ENCODE peak calls at places on chromosome 20, in seven cellular contexts. One of them, this sample, is unnamed.

GRCh38 chr20:21607971-21608735 is 94.3 kb upstream of the NKX2-2 start:
- DNase-seq in WERI-Rb-1: no peak
- DNase-seq in ovary: no peak
- DNase-seq in IMR-90: no peak
- DNase-seq in HepG2: no peak
- DNase-seq in adrenal gland: peak
- DNase-seq in Peyer's patch: no peak
- DNase-seq in this sample: no peak

GRCh38 chr20:2692886-2693285 is 306 bp downstream of the EBF4 start:
- DNase-seq in WERI-Rb-1: no peak
- DNase-seq in ovary: no peak
- DNase-seq in IMR-90: no peak
- DNase-seq in HepG2: no peak
- DNase-seq in adrenal gland: no peak
- DNase-seq in Peyer's patch: no peak
- DNase-seq in this sample: no peak

GRCh38 chr20:18263723-18264122 is 24.6 kb upstream of the ZNF133 start:
- DNase-seq in WERI-Rb-1: no peak
- DNase-seq in ovary: no peak
- DNase-seq in IMR-90: no peak
- DNase-seq in HepG2: peak
- DNase-seq in adrenal gland: no peak
- DNase-seq in Peyer's patch: no peak
- DNase-seq in this sample: no peak

GRCh38 chr20:23629017-23629541 is 8.7 kb downstream of the CST3 start:
- DNase-seq in WERI-Rb-1: no peak
- DNase-seq in ovary: no peak
- DNase-seq in IMR-90: peak
- DNase-seq in HepG2: peak
- DNase-seq in adrenal gland: no peak
- DNase-seq in Peyer's patch: peak
- DNase-seq in this sample: peak

GRCh38 chr20:11716239-11716944 is 201.3 kb upstream of the BTBD3 start:
- DNase-seq in WERI-Rb-1: peak
- DNase-seq in ovary: no peak
- DNase-seq in IMR-90: peak
- DNase-seq in HepG2: peak
- DNase-seq in adrenal gland: no peak
- DNase-seq in Peyer's patch: no peak
- DNase-seq in this sample: peak

GRCh38 chr20:5002077-5002413 is 735 bp upstream of the SLC23A2 start:
- DNase-seq in WERI-Rb-1: peak
- DNase-seq in ovary: peak
- DNase-seq in IMR-90: no peak
- DNase-seq in HepG2: no peak
- DNase-seq in adrenal gland: no peak
- DNase-seq in Peyer's patch: no peak
- DNase-seq in this sample: no peak

GRCh38 chr20:19021406-19022117 is 190.9 kb upstream of the SLC24A3 start:
- DNase-seq in WERI-Rb-1: no peak
- DNase-seq in ovary: no peak
- DNase-seq in IMR-90: no peak
- DNase-seq in HepG2: no peak
- DNase-seq in adrenal gland: no peak
- DNase-seq in Peyer's patch: no peak
- DNase-seq in this sample: no peak

GRCh38 chr20:58179083-58179431 is 49.4 kb downstream of the ANKRD60 start:
- DNase-seq in WERI-Rb-1: no peak
- DNase-seq in ovary: no peak
- DNase-seq in IMR-90: no peak
- DNase-seq in HepG2: no peak
- DNase-seq in adrenal gland: no peak
- DNase-seq in Peyer's patch: no peak
- DNase-seq in this sample: no peak

GRCh38 chr20:63739129-63740069 is at the start of gene SLC2A4RG:
- DNase-seq in WERI-Rb-1: peak
- DNase-seq in ovary: peak
- DNase-seq in IMR-90: peak
- DNase-seq in HepG2: peak
- DNase-seq in adrenal gland: peak
- DNase-seq in Peyer's patch: peak
- DNase-seq in this sample: peak

GRCh38 chr20:11981366-11981947 is 63.8 kb downstream of the BTBD3 start:
- DNase-seq in WERI-Rb-1: no peak
- DNase-seq in ovary: no peak
- DNase-seq in IMR-90: no peak
- DNase-seq in HepG2: no peak
- DNase-seq in adrenal gland: no peak
- DNase-seq in Peyer's patch: no peak
- DNase-seq in this sample: no peak

GRCh38 chr20:57755609-57756008 is 45.8 kb upstream of the PMEPA1 start:
- DNase-seq in WERI-Rb-1: no peak
- DNase-seq in ovary: no peak
- DNase-seq in IMR-90: no peak
- DNase-seq in HepG2: no peak
- DNase-seq in adrenal gland: no peak
- DNase-seq in Peyer's patch: no peak
- DNase-seq in this sample: no peak

GRCh38 chr20:25249198-25249931 is 1.5 kb downstream of the PYGB start:
- DNase-seq in WERI-Rb-1: peak
- DNase-seq in ovary: no peak
- DNase-seq in IMR-90: peak
- DNase-seq in HepG2: no peak
- DNase-seq in adrenal gland: no peak
- DNase-seq in Peyer's patch: no peak
- DNase-seq in this sample: peak

GRCh38 chr20:47915495-47915894 is 130.2 kb upstream of the SULF2 start:
- DNase-seq in WERI-Rb-1: no peak
- DNase-seq in ovary: no peak
- DNase-seq in IMR-90: no peak
- DNase-seq in HepG2: no peak
- DNase-seq in adrenal gland: no peak
- DNase-seq in Peyer's patch: no peak
- DNase-seq in this sample: no peak

GRCh38 chr20:10532351-10532750 is 97.2 kb downstream of the SLX4IP start:
- DNase-seq in WERI-Rb-1: no peak
- DNase-seq in ovary: no peak
- DNase-seq in IMR-90: no peak
- DNase-seq in HepG2: no peak
- DNase-seq in adrenal gland: no peak
- DNase-seq in Peyer's patch: no peak
- DNase-seq in this sample: no peak

GRCh38 chr20:48673485-48673884 is 154.3 kb downstream of the PREX1 start:
- DNase-seq in WERI-Rb-1: no peak
- DNase-seq in ovary: no peak
- DNase-seq in IMR-90: no peak
- DNase-seq in HepG2: no peak
- DNase-seq in adrenal gland: no peak
- DNase-seq in Peyer's patch: no peak
- DNase-seq in this sample: no peak

GRCh38 chr20:10970109-10970508 is 296.3 kb upstream of the JAG1 start:
- DNase-seq in WERI-Rb-1: no peak
- DNase-seq in ovary: no peak
- DNase-seq in IMR-90: peak
- DNase-seq in HepG2: no peak
- DNase-seq in adrenal gland: no peak
- DNase-seq in Peyer's patch: no peak
- DNase-seq in this sample: no peak

GRCh38 chr20:18957328-18957727 is 143.7 kb downstream of the SCP2D1 start:
- DNase-seq in WERI-Rb-1: no peak
- DNase-seq in ovary: no peak
- DNase-seq in IMR-90: no peak
- DNase-seq in HepG2: no peak
- DNase-seq in adrenal gland: no peak
- DNase-seq in Peyer's patch: no peak
- DNase-seq in this sample: no peak

GRCh38 chr20:21325296-21325695 is 22.2 kb downstream of the XRN2 start:
- DNase-seq in WERI-Rb-1: no peak
- DNase-seq in ovary: no peak
- DNase-seq in IMR-90: peak
- DNase-seq in HepG2: no peak
- DNase-seq in adrenal gland: no peak
- DNase-seq in Peyer's patch: no peak
- DNase-seq in this sample: no peak

GRCh38 chr20:6588296-6588695 is 179.2 kb upstream of the BMP2 start:
- DNase-seq in WERI-Rb-1: no peak
- DNase-seq in ovary: peak
- DNase-seq in IMR-90: peak
- DNase-seq in HepG2: no peak
- DNase-seq in adrenal gland: peak
- DNase-seq in Peyer's patch: no peak
- DNase-seq in this sample: no peak

GRCh38 chr20:3221398-3222226 is 12.3 kb downstream of the ITPA start:
- DNase-seq in WERI-Rb-1: no peak
- DNase-seq in ovary: no peak
- DNase-seq in IMR-90: no peak
- DNase-seq in HepG2: no peak
- DNase-seq in adrenal gland: no peak
- DNase-seq in Peyer's patch: peak
- DNase-seq in this sample: peak

GRCh38 chr20:10225439-10226080 is 6.9 kb downstream of the SNAP25 start:
- DNase-seq in WERI-Rb-1: no peak
- DNase-seq in ovary: no peak
- DNase-seq in IMR-90: no peak
- DNase-seq in HepG2: peak
- DNase-seq in adrenal gland: no peak
- DNase-seq in Peyer's patch: no peak
- DNase-seq in this sample: no peak

GRCh38 chr20:64001607-64002011 is 20.7 kb downstream of the PRPF6 start:
- DNase-seq in WERI-Rb-1: no peak
- DNase-seq in ovary: no peak
- DNase-seq in IMR-90: peak
- DNase-seq in HepG2: no peak
- DNase-seq in adrenal gland: no peak
- DNase-seq in Peyer's patch: no peak
- DNase-seq in this sample: no peak

GRCh38 chr20:5757949-5758348 is 7.7 kb downstream of the SHLD1 start:
- DNase-seq in WERI-Rb-1: no peak
- DNase-seq in ovary: no peak
- DNase-seq in IMR-90: no peak
- DNase-seq in HepG2: no peak
- DNase-seq in adrenal gland: no peak
- DNase-seq in Peyer's patch: no peak
- DNase-seq in this sample: no peak

GRCh38 chr20:2217857-2218529 is 77.8 kb upstream of the TGM3 start:
- DNase-seq in WERI-Rb-1: no peak
- DNase-seq in ovary: no peak
- DNase-seq in IMR-90: no peak
- DNase-seq in HepG2: no peak
- DNase-seq in adrenal gland: peak
- DNase-seq in Peyer's patch: no peak
- DNase-seq in this sample: no peak

GRCh38 chr20:3461911-3462677 is 8.7 kb upstream of the ATRN start:
- DNase-seq in WERI-Rb-1: no peak
- DNase-seq in ovary: no peak
- DNase-seq in IMR-90: no peak
- DNase-seq in HepG2: no peak
- DNase-seq in adrenal gland: peak
- DNase-seq in Peyer's patch: no peak
- DNase-seq in this sample: no peak

DNA sequence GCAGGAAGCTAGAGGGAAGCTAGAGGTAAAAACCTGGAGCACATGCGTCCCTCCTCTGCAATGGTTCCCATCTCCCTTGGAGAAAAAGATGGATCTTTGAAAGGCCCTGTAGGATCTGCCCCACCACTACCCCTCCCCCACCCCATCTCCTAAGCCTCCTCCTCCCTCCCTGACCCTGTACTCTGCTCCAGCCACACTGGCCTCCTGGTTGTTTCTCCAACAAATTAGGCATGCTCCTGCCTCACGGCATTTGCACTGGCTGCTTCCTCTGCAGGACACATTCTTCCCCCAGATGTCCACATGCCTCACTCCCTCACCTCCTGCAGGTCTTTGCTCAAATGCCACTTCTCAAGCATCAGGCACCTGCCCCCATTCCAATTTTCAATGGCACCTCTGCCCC is 45.5 kb downstream of the UBE2V1 start:
- DNase-seq in WERI-Rb-1: no peak
- DNase-seq in ovary: no peak
- DNase-seq in IMR-90: no peak
- DNase-seq in HepG2: no peak
- DNase-seq in adrenal gland: no peak
- DNase-seq in Peyer's patch: no peak
- DNase-seq in this sample: no peak
- TF ChIP-seq CTCF in WERI-Rb-1: no peak
- TF ChIP-seq CTCF in ovary: no peak
- TF ChIP-seq CTCF in IMR-90: no peak
- TF ChIP-seq CTCF in HepG2: no peak
- TF ChIP-seq CTCF in adrenal gland: no peak
- TF ChIP-seq CTCF in Peyer's patch: no peak
- TF ChIP-seq CTCF in this sample: no peak

GRCh38 chr20:53914091-53914860 is 156.1 kb downstream of the BCAS1 start:
- DNase-seq in WERI-Rb-1: no peak
- DNase-seq in ovary: no peak
- DNase-seq in IMR-90: peak
- DNase-seq in HepG2: no peak
- DNase-seq in adrenal gland: no peak
- DNase-seq in Peyer's patch: no peak
- DNase-seq in this sample: no peak
- H3K27ac ChIP-seq in WERI-Rb-1: peak
- H3K27ac ChIP-seq in ovary: peak
- H3K27ac ChIP-seq in IMR-90: peak
- H3K27ac ChIP-seq in HepG2: no peak
- H3K27ac ChIP-seq in adrenal gland: no peak
- H3K27ac ChIP-seq in Peyer's patch: peak
- H3K27ac ChIP-seq in this sample: no peak

DNA sequence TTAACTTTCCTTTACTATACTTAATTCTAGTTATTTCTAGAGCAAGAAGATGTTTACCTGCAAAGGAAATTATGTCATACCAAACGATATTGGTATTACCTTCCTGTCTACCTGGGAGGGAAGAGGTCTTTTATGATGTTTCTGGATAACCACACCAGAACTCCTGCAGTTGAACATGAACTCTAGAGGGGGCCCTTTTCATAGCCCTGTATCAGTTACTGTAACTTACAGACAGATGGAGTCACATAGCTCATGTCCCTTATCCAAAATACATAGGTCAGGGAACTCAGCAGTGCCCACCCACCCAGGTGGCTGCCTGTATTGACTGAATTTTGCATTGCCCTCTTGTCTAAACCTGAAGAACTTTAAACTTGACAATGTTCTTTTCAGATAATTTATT is 35.1 kb upstream of the MYL9 start:
- DNase-seq in WERI-Rb-1: no peak
- DNase-seq in ovary: no peak
- DNase-seq in IMR-90: no peak
- DNase-seq in HepG2: peak
- DNase-seq in adrenal gland: peak
- DNase-seq in Peyer's patch: no peak
- DNase-seq in this sample: no peak
- TF ChIP-seq CTCF in WERI-Rb-1: peak
- TF ChIP-seq CTCF in ovary: no peak
- TF ChIP-seq CTCF in IMR-90: peak
- TF ChIP-seq CTCF in HepG2: peak
- TF ChIP-seq CTCF in adrenal gland: no peak
- TF ChIP-seq CTCF in Peyer's patch: no peak
- TF ChIP-seq CTCF in this sample: no peak

DNA sequence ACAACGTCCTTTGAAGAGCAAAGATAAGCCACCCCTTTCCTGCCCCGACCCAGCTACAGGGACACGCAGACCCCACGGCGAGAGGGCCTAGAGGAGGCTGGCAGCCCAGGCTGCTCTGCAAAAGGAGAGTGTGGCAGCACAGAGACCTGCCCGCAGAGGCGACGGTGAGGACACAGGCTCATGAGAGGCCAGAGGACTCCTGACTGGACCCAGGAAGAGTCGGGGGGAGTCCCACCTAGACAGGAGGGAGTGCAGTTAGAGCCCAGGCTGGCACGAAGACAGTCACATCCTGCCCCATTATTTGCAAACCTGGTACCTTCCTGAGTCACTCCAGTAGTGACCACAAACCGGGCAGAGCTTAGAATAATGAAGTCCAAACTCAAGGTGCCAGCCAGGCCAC is 227.7 kb upstream of the CDH4 start:
- DNase-seq in WERI-Rb-1: no peak
- DNase-seq in ovary: no peak
- DNase-seq in IMR-90: no peak
- DNase-seq in HepG2: no peak
- DNase-seq in adrenal gland: no peak
- DNase-seq in Peyer's patch: no peak
- DNase-seq in this sample: no peak
- H3K27ac ChIP-seq in WERI-Rb-1: no peak
- H3K27ac ChIP-seq in ovary: no peak
- H3K27ac ChIP-seq in IMR-90: no peak
- H3K27ac ChIP-seq in HepG2: no peak
- H3K27ac ChIP-seq in adrenal gland: no peak
- H3K27ac ChIP-seq in Peyer's patch: no peak
- H3K27ac ChIP-seq in this sample: no peak